ENCODE peak calls at places on chromosome 11, in six cellular contexts. P is sigmoid colon, Q is transverse colon, G is A549, D is ovary, L is GM12878. N is an unnamed sample.

GRCh38 chr11:120235024-120235628 is 4.8 kb upstream of the POU2F3 start:
- DNase-seq in P (no peak), Q (peak; percentile 72), G (peak; percentile 68), D (peak; percentile 63), L (no peak), N (no peak)

GRCh38 chr11:118786657-118787056 is 4.3 kb downstream of the DDX6 start:
- DNase-seq in P (no peak), Q (no peak), G (no peak), D (no peak), L (no peak), N (no peak)

GRCh38 chr11:84261707-84262106 is 975.5 kb upstream of the CCDC90B start:
- DNase-seq in P (no peak), Q (no peak), G (no peak), D (no peak), L (no peak), N (no peak)

GRCh38 chr11:99015634-99016454 is 4.9 kb upstream of the CNTN5 start:
- DNase-seq in P (no peak), Q (no peak), G (peak; percentile 39), D (no peak), L (peak; percentile 19), N (no peak)

GRCh38 chr11:33452806-33453205 is 195.6 kb downstream of the HIPK3 start:
- DNase-seq in P (no peak), Q (no peak), G (peak; percentile 50), D (no peak), L (no peak), N (no peak)

GRCh38 chr11:118152552-118153471 is at the start of gene SCN4B:
- DNase-seq in P (peak; percentile 87), Q (peak; percentile 53), G (peak; percentile 18), D (peak; percentile 78), L (no peak), N (no peak)

GRCh38 chr11:67265633-67266423 is 445 bp upstream of the GRK2 start:
- DNase-seq in P (peak; percentile 88), Q (peak; percentile 85), G (peak; percentile 55), D (peak; percentile 90), L (no peak), N (peak; percentile 69)

GRCh38 chr11:61345170-61345610 is 12.2 kb downstream of the TKFC start:
- DNase-seq in P (no peak), Q (no peak), G (no peak), D (peak; percentile 65), L (no peak), N (no peak)

GRCh38 chr11:210122-210802 is 2.8 kb downstream of the RIC8A start:
- DNase-seq in P (peak; percentile 57), Q (no peak), G (peak; percentile 50), D (no peak), L (no peak), N (no peak)

GRCh38 chr11:61728066-61728939 is 24.1 kb upstream of the MYRF start:
- DNase-seq in P (no peak), Q (no peak), G (no peak), D (no peak), L (no peak), N (no peak)

GRCh38 chr11:23540101-23540561 is 679.9 kb upstream of the CCDC179 start:
- DNase-seq in P (peak; percentile 44), Q (no peak), G (peak; percentile 27), D (no peak), L (peak; percentile 5), N (no peak)

GRCh38 chr11:131924001-131924400 is 553.6 kb downstream of the NTM start:
- DNase-seq in P (no peak), Q (no peak), G (no peak), D (no peak), L (peak; percentile 16), N (no peak)

GRCh38 chr11:37861671-37862070 is 1263.6 kb upstream of the RAG2 start:
- DNase-seq in P (no peak), Q (no peak), G (no peak), D (no peak), L (no peak), N (no peak)

GRCh38 chr11:123469089-123469488 is 39.0 kb downstream of the GRAMD1B start:
- DNase-seq in P (no peak), Q (no peak), G (no peak), D (no peak), L (no peak), N (no peak)

GRCh38 chr11:10323793-10324170 is 18.9 kb downstream of the ADM start:
- DNase-seq in P (no peak), Q (no peak), G (no peak), D (no peak), L (no peak), N (no peak)

GRCh38 chr11:61814958-61815789 is 1.6 kb downstream of the FADS1 start:
- DNase-seq in P (peak; percentile 98), Q (peak; percentile 89), G (peak; percentile 99), D (peak; percentile 97), L (peak; percentile 87), N (peak; percentile 88)

GRCh38 chr11:130533113-130533803 is 84.8 kb downstream of the ADAMTS15 start:
- DNase-seq in P (no peak), Q (no peak), G (no peak), D (no peak), L (no peak), N (no peak)

GRCh38 chr11:63491240-63491587 is 247 bp upstream of the PLAAT5 start:
- DNase-seq in P (no peak), Q (no peak), G (no peak), D (no peak), L (no peak), N (no peak)

DNA sequence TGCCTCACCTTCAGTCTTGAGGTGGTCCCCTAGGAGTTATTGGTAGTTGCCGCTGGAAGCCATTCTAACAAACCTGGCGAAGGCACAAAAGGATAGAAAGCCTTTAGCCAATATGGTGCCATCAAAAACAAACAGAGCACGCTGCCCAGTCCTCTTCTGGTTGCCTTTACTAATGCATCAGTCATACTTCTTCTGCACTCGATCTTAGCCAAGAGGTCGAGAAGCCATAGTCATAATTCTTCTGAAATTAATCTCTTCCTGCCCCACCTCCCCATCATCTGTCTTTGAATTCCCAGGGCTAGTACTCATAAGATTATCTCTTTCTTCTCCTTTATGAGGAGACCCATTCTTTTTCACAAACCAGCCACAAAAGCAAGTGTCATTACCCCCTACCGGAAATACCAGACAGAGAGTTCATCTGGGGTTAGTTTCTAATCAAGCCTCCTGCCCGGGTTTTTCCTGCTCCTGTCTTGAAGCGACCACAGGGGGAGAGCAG is 21.4 kb upstream of the EHF start:
- DNase-seq in P (no peak), Q (no peak), G (peak; percentile 88), D (no peak), L (no peak), N (no peak)
- TF ChIP-seq EP300 in P (no peak), Q (no peak), G (peak; percentile 96), D (no peak), L (no peak), N (no peak)

DNA sequence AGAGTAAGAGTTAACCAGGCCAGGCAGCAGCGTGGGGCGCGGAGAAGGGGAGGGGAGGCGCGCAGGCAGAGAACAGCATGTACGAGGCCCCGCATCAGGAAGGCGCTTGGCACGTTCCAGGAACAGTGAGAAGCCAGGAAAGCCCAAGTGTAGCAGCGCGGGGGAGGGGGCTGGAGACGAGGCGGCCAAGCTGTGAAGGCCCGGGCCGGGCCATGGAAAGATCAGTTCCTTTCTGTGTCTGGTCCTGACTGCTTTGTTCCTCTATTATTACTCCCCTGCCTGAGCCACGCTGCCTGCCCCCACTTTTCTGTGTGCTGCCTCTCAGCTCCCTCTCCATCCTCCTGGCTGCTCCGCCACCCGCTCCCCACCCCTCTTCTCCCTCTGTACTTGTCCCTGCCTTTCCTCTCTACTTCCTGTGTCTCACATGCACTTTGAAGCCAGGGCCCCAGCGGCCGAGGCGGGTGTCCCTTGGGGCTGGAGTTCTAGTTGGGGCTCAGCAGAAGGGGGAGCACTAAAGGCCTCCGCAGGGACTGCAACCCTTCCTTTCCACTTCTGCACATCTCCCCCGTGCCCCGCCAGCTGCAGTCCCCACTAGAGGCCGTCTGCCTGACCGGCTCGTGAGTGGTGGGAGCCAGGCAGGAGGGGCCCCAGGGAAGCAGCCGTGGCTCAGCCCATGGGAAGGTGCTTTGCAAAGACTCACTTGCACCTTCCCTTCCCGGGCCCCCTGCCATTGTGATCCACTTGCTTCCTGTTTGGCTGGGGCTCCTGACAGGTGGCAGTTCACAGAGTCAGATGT is 63.7 kb downstream of the PRDM11 start:
- DNase-seq in P (peak; percentile 98), Q (peak; percentile 72), G (no peak), D (peak; percentile 97), L (no peak), N (peak; percentile 74)
- TF ChIP-seq EP300 in P (no peak), Q (peak; percentile 90), G (no peak), D (peak; percentile 74), L (no peak), N (peak; percentile 66)

GRCh38 chr11:20011294-20011951 is 148.9 kb downstream of the DBX1 start:
- DNase-seq in P (no peak), Q (no peak), G (no peak), D (no peak), L (no peak), N (no peak)
- TF ChIP-seq EP300 in P (no peak), Q (no peak), G (peak; percentile 34), D (no peak), L (no peak), N (no peak)

GRCh38 chr11:2400069-2400760 is at the start of gene TSSC4:
- DNase-seq in P (peak; percentile 100), Q (peak; percentile 100), G (peak; percentile 100), D (peak; percentile 99), L (peak; percentile 99), N (peak; percentile 99)
- TF ChIP-seq EP300 in P (no peak), Q (peak; percentile 98), G (no peak), D (peak; percentile 99), L (peak; percentile 39), N (peak; percentile 97)

N was measured in tibial nerve.